ENCODE peak calls at places on chromosome 17, in eight cellular contexts. H, I, Y, J, M, E, A and V are unnamed samples.

GRCh38 chr17:16313159-16314090 is 39.8 kb downstream of the CENPV start:
- DNase-seq in I (no peak), Y (no peak), E (peak; percentile 80), H (no peak), A (no peak), M (peak; percentile 9), J (peak; percentile 65), V (no peak)

GRCh38 chr17:9958586-9959281 is 53.7 kb upstream of the RCVRN start:
- DNase-seq in Y (no peak), E (no peak), J (no peak), A (no peak), I (no peak), H (peak; percentile 57), M (no peak), V (no peak)

GRCh38 chr17:74430706-74431567 is 951 bp upstream of the GPRC5C start:
- DNase-seq in A (peak; percentile 93), M (peak; percentile 47), E (peak; percentile 98), I (peak; percentile 90), J (peak; percentile 88), Y (no peak), H (peak; percentile 89), V (peak; percentile 91)

GRCh38 chr17:21008992-21009671 is 33.7 kb downstream of the USP22 start:
- DNase-seq in M (no peak), I (no peak), A (peak; percentile 1), J (no peak), E (no peak), Y (no peak), H (no peak), V (no peak)

GRCh38 chr17:78787444-78787843 is 5.4 kb upstream of the CYTH1 start:
- DNase-seq in Y (no peak), M (no peak), H (no peak), J (no peak), E (no peak), A (no peak), I (no peak), V (no peak)

GRCh38 chr17:35889818-35890773 is 9.9 kb upstream of the CCL5 start:
- DNase-seq in M (peak; percentile 28), Y (no peak), A (no peak), J (no peak), H (peak; percentile 50), I (peak; percentile 39), E (no peak), V (no peak)

GRCh38 chr17:21378553-21378952 is 2.4 kb downstream of the KCNJ12 start:
- DNase-seq in J (no peak), Y (no peak), I (no peak), A (no peak), E (no peak), M (no peak), H (no peak), V (no peak)

GRCh38 chr17:2975469-2975958 is 87.9 kb downstream of the OR1D5 start:
- DNase-seq in M (peak; percentile 63), H (no peak), J (peak; percentile 80), Y (no peak), E (no peak), A (no peak), I (no peak), V (no peak)

GRCh38 chr17:5823219-5823618 is 238.9 kb upstream of the NLRP1 start:
- DNase-seq in H (no peak), A (no peak), Y (no peak), E (no peak), M (no peak), J (no peak), I (no peak), V (no peak)

GRCh38 chr17:44877121-44877520 is 22.1 kb downstream of the EFTUD2 start:
- DNase-seq in I (no peak), J (no peak), H (no peak), M (no peak), E (no peak), Y (no peak), A (no peak), V (no peak)

GRCh38 chr17:44875761-44876160 is 23.5 kb downstream of the EFTUD2 start:
- DNase-seq in J (no peak), I (no peak), E (no peak), Y (no peak), H (no peak), M (no peak), A (no peak), V (no peak)

GRCh38 chr17:44867841-44868240 is 20.2 kb downstream of the HIGD1B start:
- DNase-seq in Y (no peak), J (no peak), M (no peak), A (no peak), E (no peak), H (no peak), I (no peak), V (no peak)

GRCh38 chr17:44871546-44871945 is 23.9 kb downstream of the HIGD1B start:
- DNase-seq in I (no peak), H (no peak), Y (no peak), J (no peak), M (no peak), A (no peak), E (no peak), V (no peak)

DNA sequence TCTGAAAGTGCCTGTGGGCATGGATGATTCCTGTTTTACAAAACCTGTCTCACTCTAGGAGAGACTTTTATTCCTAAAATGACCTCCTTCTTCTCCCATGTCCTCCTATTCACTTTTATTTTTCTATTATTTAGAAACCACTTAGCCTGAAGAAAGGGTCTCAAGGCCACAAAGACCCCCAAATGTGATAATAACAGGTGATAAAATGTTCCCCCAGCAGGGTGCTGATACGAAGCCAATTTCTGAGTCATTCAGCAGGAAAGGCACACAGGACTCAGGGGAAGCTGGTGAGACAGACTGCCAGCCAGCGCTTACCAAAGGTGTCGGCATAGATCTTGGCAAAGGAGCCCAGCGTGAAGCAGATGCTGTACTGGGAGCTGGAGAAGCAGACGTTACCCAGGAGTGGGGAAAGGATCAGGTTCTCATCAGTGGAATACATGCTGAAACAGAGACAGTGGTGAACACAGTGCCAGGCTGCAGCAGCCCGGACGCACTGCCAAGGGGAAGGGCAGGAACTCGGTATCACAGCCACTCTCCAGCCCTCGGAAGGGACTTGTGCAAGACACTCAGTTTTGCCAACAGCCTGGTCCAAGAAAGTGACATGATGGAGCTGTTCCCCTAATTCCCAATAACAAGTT is 24.6 kb downstream of the HIGD1B start:
- DNase-seq in H (peak; percentile 61), A (peak; percentile 62), E (no peak), Y (no peak), I (peak; percentile 68), J (no peak), M (no peak), V (no peak)
- H3K36me3 ChIP-seq in H (peaks cover 11% of the 10 kb centered on the region), A (peaks cover 14% of the 10 kb centered on the region), E (peaks cover 1% of the 10 kb centered on the region), Y (peaks cover 82% of the 10 kb centered on the region), I (no peaks in the 10 kb centered on the region), J (peaks cover 1% of the 10 kb centered on the region), M (peaks cover 91% of the 10 kb centered on the region), V (no peaks in the 10 kb centered on the region)

GRCh38 chr17:81109957-81110356 is 55.4 kb upstream of the PVALEF start:
- DNase-seq in J (no peak), Y (no peak), I (no peak), M (no peak), E (no peak), H (no peak), A (no peak), V (no peak)
- H3K36me3 ChIP-seq in J (no peaks in the 10 kb centered on the region), Y (no peaks in the 10 kb centered on the region), I (no peaks in the 10 kb centered on the region), M (no peaks in the 10 kb centered on the region), E (no peaks in the 10 kb centered on the region), H (no peaks in the 10 kb centered on the region), A (no peaks in the 10 kb centered on the region), V (no peaks in the 10 kb centered on the region)

GRCh38 chr17:49021095-49021767 is 24.0 kb downstream of the IGF2BP1 start:
- DNase-seq in M (no peak), I (no peak), J (peak; percentile 75), E (no peak), H (no peak), A (no peak), Y (no peak), V (no peak)
- H3K36me3 ChIP-seq in M (peaks cover 4% of the 10 kb centered on the region), I (no peaks in the 10 kb centered on the region), J (peaks cover 6% of the 10 kb centered on the region), E (no peaks in the 10 kb centered on the region), H (no peaks in the 10 kb centered on the region), A (no peaks in the 10 kb centered on the region), Y (no peaks in the 10 kb centered on the region), V (no peaks in the 10 kb centered on the region)

GRCh38 chr17:75595284-75595918 is 7.8 kb downstream of the MYO15B start:
- DNase-seq in A (no peak), M (no peak), Y (no peak), J (no peak), E (no peak), I (no peak), H (no peak), V (no peak)

GRCh38 chr17:75596320-75597087 is 8.9 kb downstream of the MYO15B start:
- DNase-seq in M (no peak), E (no peak), J (no peak), H (no peak), I (no peak), Y (no peak), A (no peak), V (no peak)

GRCh38 chr17:75592364-75593020 is 4.9 kb downstream of the MYO15B start:
- DNase-seq in E (no peak), H (no peak), Y (no peak), J (no peak), I (no peak), A (no peak), M (no peak), V (no peak)

GRCh38 chr17:75594499-75595283 is 7.1 kb downstream of the MYO15B start:
- DNase-seq in H (no peak), E (no peak), M (no peak), Y (no peak), I (no peak), A (no peak), J (peak; percentile 38), V (no peak)

DNA sequence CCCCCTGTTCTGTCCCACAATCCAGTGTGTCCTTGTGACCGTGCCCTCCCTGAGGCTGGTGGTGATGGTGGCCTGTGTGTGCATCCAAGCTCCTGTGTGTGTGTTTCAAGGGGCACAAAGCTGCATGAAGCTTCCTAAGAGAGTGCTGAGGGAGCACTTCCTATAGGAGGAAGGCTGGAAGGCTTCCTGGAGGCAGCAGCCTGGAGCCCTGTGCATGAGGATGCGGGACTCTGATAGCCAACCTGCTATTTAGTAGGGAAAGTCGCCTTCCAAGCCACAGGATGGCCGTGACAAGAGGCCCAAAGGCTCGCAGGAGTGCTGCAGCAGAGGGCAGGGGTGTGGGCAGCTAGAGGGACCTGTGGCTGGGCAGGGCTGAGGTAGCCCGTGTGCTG is 8.3 kb downstream of the MYO15B start:
- DNase-seq in E (no peak), Y (no peak), I (no peak), A (no peak), H (no peak), M (no peak), J (no peak), V (no peak)
- H3K36me3 ChIP-seq in E (no peaks in the 10 kb centered on the region), Y (no peaks in the 10 kb centered on the region), I (no peaks in the 10 kb centered on the region), A (no peaks in the 10 kb centered on the region), H (no peaks in the 10 kb centered on the region), M (no peaks in the 10 kb centered on the region), J (no peaks in the 10 kb centered on the region), V (no peaks in the 10 kb centered on the region)

GRCh38 chr17:40559016-40559853 is 6.0 kb downstream of the CCR7 start:
- DNase-seq in E (no peak), I (no peak), Y (no peak), M (no peak), H (peak; percentile 44), J (peak; percentile 29), A (no peak), V (peak; percentile 84)
- H3K36me3 ChIP-seq in E (no peaks in the 10 kb centered on the region), I (no peaks in the 10 kb centered on the region), Y (peaks cover 65% of the 10 kb centered on the region), M (no peaks in the 10 kb centered on the region), H (no peaks in the 10 kb centered on the region), J (no peaks in the 10 kb centered on the region), A (no peaks in the 10 kb centered on the region), V (no peaks in the 10 kb centered on the region)

DNA sequence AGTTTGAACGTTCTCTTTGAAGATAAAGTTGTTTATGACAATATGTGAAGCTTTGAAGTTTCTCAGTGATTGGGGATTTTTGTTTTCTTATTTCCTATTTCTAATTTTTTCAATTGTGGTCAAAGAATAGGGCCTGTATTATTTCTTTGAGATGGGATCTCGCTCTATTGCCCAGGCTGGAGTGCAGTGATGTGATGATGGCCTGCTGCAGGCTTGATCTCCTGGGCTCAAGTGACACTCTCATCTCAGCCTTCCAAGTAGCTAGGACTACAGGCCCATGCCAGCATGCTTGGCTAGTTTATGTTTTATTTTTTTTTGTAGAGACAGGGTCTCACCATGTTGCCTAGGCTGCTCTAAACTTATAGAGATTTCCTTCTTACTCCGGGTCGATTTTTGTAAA is 11.7 kb upstream of the ANKRD40CL start:
- DNase-seq in Y (no peak), J (no peak), M (no peak), A (no peak), E (no peak), H (no peak), I (no peak), V (no peak)
- H3K36me3 ChIP-seq in Y (no peaks in the 10 kb centered on the region), J (no peaks in the 10 kb centered on the region), M (no peaks in the 10 kb centered on the region), A (no peaks in the 10 kb centered on the region), E (no peaks in the 10 kb centered on the region), H (no peaks in the 10 kb centered on the region), I (no peaks in the 10 kb centered on the region), V (no peaks in the 10 kb centered on the region)